ENCODE peak calls at places on chromosomes 3 and 15, in four cellular contexts. Q is thoracic aorta, S is BJ, N is left lung. I is an unnamed sample.

GRCh38 chr3:139928708-139929505 is 6.1 kb upstream of the CLSTN2 start:
- DNase-seq in Q (no peak), S (no peak), N (no peak), I (no peak)

GRCh38 chr3:137097852-137098251 is 140.1 kb downstream of the IL20RB start:
- DNase-seq in Q (no peak), S (no peak), N (no peak), I (no peak)

GRCh38 chr3:143831998-143832397 is 16.3 kb downstream of the SLC9A9 start:
- DNase-seq in Q (no peak), S (no peak), N (no peak), I (no peak)

GRCh38 chr3:45912435-45912834 is 26.1 kb downstream of the CCR9 start:
- DNase-seq in Q (no peak), S (no peak), N (no peak), I (no peak)

GRCh38 chr3:105594219-105594618 is 227.5 kb downstream of the ALCAM start:
- DNase-seq in Q (no peak), S (no peak), N (no peak), I (no peak)

GRCh38 chr3:130915567-130916292 is 21.8 kb downstream of the ATP2C1 start:
- DNase-seq in Q (no peak), S (no peak), N (no peak), I (no peak)

GRCh38 chr3:112781611-112782010 is 65.1 kb downstream of the CD200R1L start:
- DNase-seq in Q (no peak), S (no peak), N (no peak), I (no peak)

GRCh38 chr3:191070201-191070600 is 128.8 kb upstream of the OSTN start:
- DNase-seq in Q (no peak), S (no peak), N (no peak), I (peak)

GRCh38 chr3:99562138-99562537 is 76.3 kb upstream of the COL8A1 start:
- DNase-seq in Q (no peak), S (no peak), N (no peak), I (no peak)

GRCh38 chr3:184568918-184569829 is 7.6 kb downstream of the EPHB3 start:
- DNase-seq in Q (peak), S (peak), N (peak), I (no peak)

GRCh38 chr3:184566441-184567414 is 5.1 kb downstream of the EPHB3 start:
- DNase-seq in Q (no peak), S (no peak), N (no peak), I (no peak)

GRCh38 chr3:184570035-184570434 is 8.4 kb downstream of the EPHB3 start:
- DNase-seq in Q (no peak), S (no peak), N (no peak), I (no peak)

GRCh38 chr3:184567924-184568590 is 6.5 kb downstream of the EPHB3 start:
- DNase-seq in Q (no peak), S (no peak), N (no peak), I (no peak)

GRCh38 chr3:184568591-184568917 is 7.0 kb downstream of the EPHB3 start:
- DNase-seq in Q (no peak), S (no peak), N (no peak), I (no peak)
- H3K4me3 ChIP-seq in Q (peak), S (peak), N (peak), I (peak)

GRCh38 chr3:49421890-49422378 is 339 bp downstream of the AMT start:
- DNase-seq in Q (no peak), S (no peak), N (no peak), I (no peak)
- TF ChIP-seq CTCF in Q (no peak), S (no peak), N (no peak), I (no peak)

GRCh38 chr3:11350374-11350773 is 78.2 kb downstream of the ATG7 start:
- DNase-seq in Q (no peak), S (no peak), N (no peak), I (no peak)

GRCh38 chr3:11356269-11356668 is 84.1 kb downstream of the ATG7 start:
- DNase-seq in Q (no peak), S (no peak), N (no peak), I (no peak)
- H3K4me3 ChIP-seq in Q (no peak), S (no peak), N (no peak), I (no peak)

GRCh38 chr3:44845528-44846520 is 15.9 kb upstream of the TMEM42 start:
- DNase-seq in Q (no peak), S (no peak), N (no peak), I (no peak)
- TF ChIP-seq CTCF in Q (no peak), S (no peak), N (no peak), I (no peak)

GRCh38 chr3:107438671-107439070 is 61.4 kb downstream of the CCDC54 start:
- DNase-seq in Q (no peak), S (no peak), N (no peak), I (no peak)

GRCh38 chr3:107432013-107432515 is 54.8 kb downstream of the CCDC54 start:
- DNase-seq in Q (no peak), S (no peak), N (peak), I (no peak)

GRCh38 chr3:107432646-107433045 is 55.4 kb downstream of the CCDC54 start:
- DNase-seq in Q (no peak), S (no peak), N (no peak), I (no peak)

GRCh38 chr3:107431298-107432012 is 54.2 kb downstream of the CCDC54 start:
- DNase-seq in Q (peak), S (no peak), N (peak), I (no peak)

GRCh38 chr3:107436029-107436428 is 58.8 kb downstream of the CCDC54 start:
- DNase-seq in Q (no peak), S (no peak), N (no peak), I (no peak)
- H3K4me3 ChIP-seq in Q (no peak), S (no peak), N (no peak), I (no peak)

GRCh38 chr3:127254730-127255129 is 33.1 kb downstream of the PRR20G start:
- DNase-seq in Q (no peak), S (no peak), N (no peak), I (no peak)
- TF ChIP-seq CTCF in Q (no peak), S (peak), N (no peak), I (peak)

DNA sequence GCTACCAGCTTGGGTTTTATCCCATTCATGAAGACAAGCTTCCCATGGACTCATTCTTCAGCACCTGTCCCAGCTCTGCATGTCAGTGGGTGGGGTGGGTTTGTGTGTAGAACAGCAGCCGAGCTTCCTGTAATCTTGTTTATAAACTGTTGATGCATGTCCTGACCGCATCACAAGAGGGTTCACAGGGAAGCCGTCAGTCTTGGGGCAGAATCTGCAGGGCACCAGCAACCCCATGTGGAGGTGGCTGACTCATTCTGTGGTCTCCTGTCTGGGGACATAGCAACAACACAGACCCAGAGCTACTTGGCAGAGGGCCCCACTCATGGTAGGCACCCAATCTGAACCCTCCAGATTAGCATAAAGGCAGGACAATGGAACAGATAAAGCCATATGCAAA is 35.6 kb downstream of the DAPK2 start:
- DNase-seq in Q (no peak), S (no peak), N (peak), I (peak)
- H3K4me3 ChIP-seq in Q (no peak), S (no peak), N (no peak), I (no peak)

I was measured in epithelial cell of proximal tubule.